ENCODE peak calls at places on chromosome 17, in seven cellular contexts. One of them, this sample, is unnamed.

GRCh38 chr17:8823279-8823678 is 24.1 kb upstream of the MFSD6L start:
- DNase-seq in colonic mucosa: no peak
- DNase-seq in NCI-H345: no peak
- DNase-seq in HFFc6: no peak
- DNase-seq in Kasumi-1: no peak
- DNase-seq in activated CD4-positive, alpha-beta T cell treated with anti-CD3 and anti-CD28 coated beads, Interleukin-2, amount 50 U/mL, for 1 hour: no peak
- DNase-seq in stimulated activated CD4-positive, alpha-beta T cell treated with anti-CD3 and anti-CD28 coated beads, Interleukin-1b, Interleukin-23, amount 100 ng/mL, for 4 hours: no peak
- DNase-seq in this sample: no peak

GRCh38 chr17:44844390-44844830 is 3.3 kb upstream of the HIGD1B start:
- DNase-seq in colonic mucosa: no peak
- DNase-seq in NCI-H345: no peak
- DNase-seq in HFFc6: no peak
- DNase-seq in Kasumi-1: no peak
- DNase-seq in activated CD4-positive, alpha-beta T cell treated with anti-CD3 and anti-CD28 coated beads, Interleukin-2, amount 50 U/mL, for 1 hour: no peak
- DNase-seq in stimulated activated CD4-positive, alpha-beta T cell treated with anti-CD3 and anti-CD28 coated beads, Interleukin-1b, Interleukin-23, amount 100 ng/mL, for 4 hours: no peak
- DNase-seq in this sample: no peak

GRCh38 chr17:49469831-49470568 is 25.1 kb upstream of the NGFR start:
- DNase-seq in colonic mucosa: peak; percentile 20
- DNase-seq in NCI-H345: no peak
- DNase-seq in HFFc6: no peak
- DNase-seq in Kasumi-1: no peak
- DNase-seq in activated CD4-positive, alpha-beta T cell treated with anti-CD3 and anti-CD28 coated beads, Interleukin-2, amount 50 U/mL, for 1 hour: no peak
- DNase-seq in stimulated activated CD4-positive, alpha-beta T cell treated with anti-CD3 and anti-CD28 coated beads, Interleukin-1b, Interleukin-23, amount 100 ng/mL, for 4 hours: no peak
- DNase-seq in this sample: no peak

GRCh38 chr17:51733166-51733565 is 425.3 kb downstream of the CA10 start:
- DNase-seq in colonic mucosa: no peak
- DNase-seq in NCI-H345: peak; percentile 44
- DNase-seq in HFFc6: no peak
- DNase-seq in Kasumi-1: no peak
- DNase-seq in activated CD4-positive, alpha-beta T cell treated with anti-CD3 and anti-CD28 coated beads, Interleukin-2, amount 50 U/mL, for 1 hour: no peak
- DNase-seq in stimulated activated CD4-positive, alpha-beta T cell treated with anti-CD3 and anti-CD28 coated beads, Interleukin-1b, Interleukin-23, amount 100 ng/mL, for 4 hours: no peak
- DNase-seq in this sample: no peak

GRCh38 chr17:47280072-47280811 is 26.6 kb downstream of the ITGB3 start:
- DNase-seq in colonic mucosa: no peak
- DNase-seq in NCI-H345: no peak
- DNase-seq in HFFc6: peak; percentile 10
- DNase-seq in Kasumi-1: no peak
- DNase-seq in activated CD4-positive, alpha-beta T cell treated with anti-CD3 and anti-CD28 coated beads, Interleukin-2, amount 50 U/mL, for 1 hour: no peak
- DNase-seq in stimulated activated CD4-positive, alpha-beta T cell treated with anti-CD3 and anti-CD28 coated beads, Interleukin-1b, Interleukin-23, amount 100 ng/mL, for 4 hours: no peak
- DNase-seq in this sample: peak; percentile 74

GRCh38 chr17:21166599-21167265 is 40.0 kb downstream of the DHRS7B start:
- DNase-seq in colonic mucosa: no peak
- DNase-seq in NCI-H345: no peak
- DNase-seq in HFFc6: no peak
- DNase-seq in Kasumi-1: no peak
- DNase-seq in activated CD4-positive, alpha-beta T cell treated with anti-CD3 and anti-CD28 coated beads, Interleukin-2, amount 50 U/mL, for 1 hour: no peak
- DNase-seq in stimulated activated CD4-positive, alpha-beta T cell treated with anti-CD3 and anti-CD28 coated beads, Interleukin-1b, Interleukin-23, amount 100 ng/mL, for 4 hours: no peak
- DNase-seq in this sample: no peak

GRCh38 chr17:15463363-15463762 is 4.1 kb downstream of the CDRT4 start:
- DNase-seq in colonic mucosa: no peak
- DNase-seq in NCI-H345: no peak
- DNase-seq in HFFc6: peak; percentile 77
- DNase-seq in Kasumi-1: no peak
- DNase-seq in activated CD4-positive, alpha-beta T cell treated with anti-CD3 and anti-CD28 coated beads, Interleukin-2, amount 50 U/mL, for 1 hour: no peak
- DNase-seq in stimulated activated CD4-positive, alpha-beta T cell treated with anti-CD3 and anti-CD28 coated beads, Interleukin-1b, Interleukin-23, amount 100 ng/mL, for 4 hours: no peak
- DNase-seq in this sample: peak; percentile 46

GRCh38 chr17:67025216-67025792 is 19.1 kb upstream of the CACNG1 start:
- DNase-seq in colonic mucosa: peak; percentile 93
- DNase-seq in NCI-H345: no peak
- DNase-seq in HFFc6: no peak
- DNase-seq in Kasumi-1: no peak
- DNase-seq in activated CD4-positive, alpha-beta T cell treated with anti-CD3 and anti-CD28 coated beads, Interleukin-2, amount 50 U/mL, for 1 hour: no peak
- DNase-seq in stimulated activated CD4-positive, alpha-beta T cell treated with anti-CD3 and anti-CD28 coated beads, Interleukin-1b, Interleukin-23, amount 100 ng/mL, for 4 hours: no peak
- DNase-seq in this sample: no peak

GRCh38 chr17:81524063-81524864 is 3.9 kb upstream of the FSCN2 start:
- DNase-seq in colonic mucosa: no peak
- DNase-seq in NCI-H345: no peak
- DNase-seq in HFFc6: no peak
- DNase-seq in Kasumi-1: no peak
- DNase-seq in activated CD4-positive, alpha-beta T cell treated with anti-CD3 and anti-CD28 coated beads, Interleukin-2, amount 50 U/mL, for 1 hour: no peak
- DNase-seq in stimulated activated CD4-positive, alpha-beta T cell treated with anti-CD3 and anti-CD28 coated beads, Interleukin-1b, Interleukin-23, amount 100 ng/mL, for 4 hours: no peak
- DNase-seq in this sample: no peak

This sample was measured in HT1080.